ENCODE peak calls at places on chromosomes 5 and 9, in nine cellular contexts. One of them, this sample, is unnamed.

GRCh38 chr9:134698111-134698510 is 56.5 kb downstream of the COL5A1 start:
- DNase-seq in spleen: no peak
- DNase-seq in uterus: no peak
- DNase-seq in heart left ventricle: no peak
- DNase-seq in astrocyte: no peak
- DNase-seq in PC-3: no peak
- DNase-seq in pancreas: no peak
- DNase-seq in suprapubic skin: no peak
- DNase-seq in lower lobe of right lung: no peak
- DNase-seq in this sample: no peak

GRCh38 chr5:85000671-85001070 is 616.0 kb upstream of the EDIL3 start:
- DNase-seq in suprapubic skin: no peak
- DNase-seq in PC-3: peak; percentile 57
- DNase-seq in pancreas: no peak
- DNase-seq in heart left ventricle: no peak
- DNase-seq in lower lobe of right lung: no peak
- DNase-seq in spleen: no peak
- DNase-seq in uterus: no peak
- DNase-seq in astrocyte: peak; percentile 49
- DNase-seq in this sample: no peak

GRCh38 chr5:178432421-178433272 is 157.5 kb downstream of the COL23A1 start:
- DNase-seq in pancreas: no peak
- DNase-seq in PC-3: no peak
- DNase-seq in lower lobe of right lung: no peak
- DNase-seq in astrocyte: no peak
- DNase-seq in spleen: peak; percentile 47
- DNase-seq in uterus: no peak
- DNase-seq in suprapubic skin: no peak
- DNase-seq in heart left ventricle: no peak
- DNase-seq in this sample: no peak

GRCh38 chr9:125924351-125924750 is 177.2 kb downstream of the PBX3 start:
- DNase-seq in astrocyte: no peak
- DNase-seq in pancreas: no peak
- DNase-seq in heart left ventricle: no peak
- DNase-seq in lower lobe of right lung: no peak
- DNase-seq in suprapubic skin: no peak
- DNase-seq in spleen: no peak
- DNase-seq in PC-3: no peak
- DNase-seq in uterus: no peak
- DNase-seq in this sample: no peak

GRCh38 chr5:154523104-154523503 is 45.1 kb upstream of the HAND1 start:
- DNase-seq in uterus: no peak
- DNase-seq in pancreas: no peak
- DNase-seq in lower lobe of right lung: no peak
- DNase-seq in spleen: no peak
- DNase-seq in heart left ventricle: no peak
- DNase-seq in astrocyte: no peak
- DNase-seq in suprapubic skin: no peak
- DNase-seq in PC-3: no peak
- DNase-seq in this sample: no peak

GRCh38 chr5:67002832-67003231 is 193.8 kb downstream of the CD180 start:
- DNase-seq in heart left ventricle: no peak
- DNase-seq in lower lobe of right lung: no peak
- DNase-seq in pancreas: no peak
- DNase-seq in PC-3: no peak
- DNase-seq in uterus: no peak
- DNase-seq in spleen: no peak
- DNase-seq in astrocyte: no peak
- DNase-seq in suprapubic skin: no peak
- DNase-seq in this sample: no peak

GRCh38 chr5:140977003-140977402 is 10.7 kb downstream of the PCDHAC2 start:
- DNase-seq in spleen: no peak
- DNase-seq in lower lobe of right lung: no peak
- DNase-seq in pancreas: no peak
- DNase-seq in heart left ventricle: no peak
- DNase-seq in PC-3: no peak
- DNase-seq in astrocyte: no peak
- DNase-seq in uterus: no peak
- DNase-seq in suprapubic skin: no peak
- DNase-seq in this sample: no peak

GRCh38 chr9:123322771-123323481 is 33.1 kb upstream of the CRB2 start:
- DNase-seq in astrocyte: no peak
- DNase-seq in suprapubic skin: no peak
- DNase-seq in heart left ventricle: no peak
- DNase-seq in lower lobe of right lung: no peak
- DNase-seq in uterus: no peak
- DNase-seq in PC-3: no peak
- DNase-seq in spleen: peak; percentile 86
- DNase-seq in pancreas: no peak
- DNase-seq in this sample: no peak

GRCh38 chr5:53597894-53598293 is 37.5 kb downstream of the NDUFS4 start:
- DNase-seq in spleen: no peak
- DNase-seq in pancreas: no peak
- DNase-seq in uterus: no peak
- DNase-seq in lower lobe of right lung: no peak
- DNase-seq in heart left ventricle: no peak
- DNase-seq in suprapubic skin: no peak
- DNase-seq in PC-3: no peak
- DNase-seq in astrocyte: no peak
- DNase-seq in this sample: no peak

GRCh38 chr5:143554918-143555477 is 151.5 kb upstream of the NR3C1 start:
- DNase-seq in astrocyte: peak; percentile 60
- DNase-seq in heart left ventricle: no peak
- DNase-seq in uterus: no peak
- DNase-seq in PC-3: no peak
- DNase-seq in pancreas: no peak
- DNase-seq in spleen: no peak
- DNase-seq in lower lobe of right lung: no peak
- DNase-seq in suprapubic skin: no peak
- DNase-seq in this sample: no peak

GRCh38 chr9:125682340-125682739 is 24.7 kb downstream of the MAPKAP1 start:
- DNase-seq in PC-3: no peak
- DNase-seq in suprapubic skin: no peak
- DNase-seq in uterus: no peak
- DNase-seq in pancreas: no peak
- DNase-seq in spleen: no peak
- DNase-seq in astrocyte: no peak
- DNase-seq in heart left ventricle: no peak
- DNase-seq in lower lobe of right lung: no peak
- DNase-seq in this sample: no peak

GRCh38 chr9:650362-650761 is 191.1 kb upstream of the DMRT1 start:
- DNase-seq in PC-3: no peak
- DNase-seq in uterus: no peak
- DNase-seq in heart left ventricle: no peak
- DNase-seq in spleen: no peak
- DNase-seq in suprapubic skin: no peak
- DNase-seq in lower lobe of right lung: no peak
- DNase-seq in pancreas: no peak
- DNase-seq in astrocyte: no peak
- DNase-seq in this sample: no peak

GRCh38 chr9:22005083-22005699 is 3.9 kb downstream of the CDKN2B start:
- DNase-seq in suprapubic skin: no peak
- DNase-seq in pancreas: no peak
- DNase-seq in astrocyte: peak; percentile 47
- DNase-seq in spleen: no peak
- DNase-seq in heart left ventricle: no peak
- DNase-seq in PC-3: no peak
- DNase-seq in uterus: no peak
- DNase-seq in lower lobe of right lung: no peak
- DNase-seq in this sample: no peak

GRCh38 chr9:88776717-88777497 is 214.4 kb upstream of the S1PR3 start:
- DNase-seq in spleen: no peak
- DNase-seq in astrocyte: peak; percentile 91
- DNase-seq in uterus: no peak
- DNase-seq in lower lobe of right lung: no peak
- DNase-seq in pancreas: no peak
- DNase-seq in PC-3: peak; percentile 88
- DNase-seq in suprapubic skin: no peak
- DNase-seq in heart left ventricle: no peak
- DNase-seq in this sample: no peak

DNA sequence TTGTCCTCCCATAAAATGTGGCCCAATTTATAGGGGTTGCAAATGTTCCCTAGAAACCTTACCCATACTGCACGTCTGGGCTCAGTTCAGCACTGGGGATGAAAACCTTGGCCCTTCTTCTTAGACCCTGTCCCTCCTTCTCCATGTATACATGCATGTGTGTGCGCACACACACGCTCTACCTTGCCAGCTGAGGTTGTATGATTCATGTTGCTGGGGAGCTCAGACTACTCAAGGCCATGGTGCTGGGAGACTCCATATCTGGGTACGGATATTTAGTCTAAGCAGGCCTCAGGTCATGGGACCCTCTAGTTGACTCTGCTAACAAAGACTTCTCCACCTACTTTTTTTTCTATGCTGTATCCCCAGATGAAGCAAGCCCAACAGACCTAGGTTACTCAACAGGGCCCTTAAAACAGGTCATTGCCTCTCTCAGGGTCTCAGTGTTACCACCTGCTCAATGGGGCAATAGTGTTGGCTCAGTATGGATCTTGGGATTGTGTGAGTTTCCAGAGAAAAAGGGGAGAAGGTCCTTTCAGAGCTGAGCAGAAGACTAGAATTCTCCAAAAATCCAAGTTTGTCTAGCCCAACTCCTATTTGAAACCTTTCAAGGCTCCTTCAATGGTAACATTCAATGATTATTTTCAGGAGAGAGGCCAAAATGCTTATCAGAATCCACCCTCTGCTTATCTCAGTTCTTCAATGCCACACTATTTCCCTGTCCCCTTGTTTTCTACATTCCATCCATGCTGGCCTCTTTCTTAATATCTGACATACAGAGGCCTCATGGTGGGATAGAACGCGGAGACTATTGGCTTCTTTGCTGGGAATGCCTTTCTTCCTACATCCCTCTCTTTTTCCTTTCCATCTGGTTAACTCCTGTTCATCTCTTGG is 123.6 kb upstream of the PITX1 start:
- DNase-seq in astrocyte: no peak
- DNase-seq in PC-3: no peak
- DNase-seq in pancreas: no peak
- DNase-seq in uterus: no peak
- DNase-seq in spleen: no peak
- DNase-seq in heart left ventricle: no peak
- DNase-seq in lower lobe of right lung: no peak
- DNase-seq in suprapubic skin: no peak
- DNase-seq in this sample: peak; percentile 69
- H3K27ac ChIP-seq in astrocyte: no peak overlapping the region
- H3K27ac ChIP-seq in PC-3: peak overlapping the region; percentile 74
- H3K27ac ChIP-seq in pancreas: no peak overlapping the region
- H3K27ac ChIP-seq in uterus: no peak overlapping the region
- H3K27ac ChIP-seq in spleen: no peak overlapping the region
- H3K27ac ChIP-seq in heart left ventricle: no peak overlapping the region
- H3K27ac ChIP-seq in lower lobe of right lung: no peak overlapping the region
- H3K27ac ChIP-seq in suprapubic skin: no peak overlapping the region
- H3K27ac ChIP-seq in this sample: peak overlapping the region; percentile 96

DNA sequence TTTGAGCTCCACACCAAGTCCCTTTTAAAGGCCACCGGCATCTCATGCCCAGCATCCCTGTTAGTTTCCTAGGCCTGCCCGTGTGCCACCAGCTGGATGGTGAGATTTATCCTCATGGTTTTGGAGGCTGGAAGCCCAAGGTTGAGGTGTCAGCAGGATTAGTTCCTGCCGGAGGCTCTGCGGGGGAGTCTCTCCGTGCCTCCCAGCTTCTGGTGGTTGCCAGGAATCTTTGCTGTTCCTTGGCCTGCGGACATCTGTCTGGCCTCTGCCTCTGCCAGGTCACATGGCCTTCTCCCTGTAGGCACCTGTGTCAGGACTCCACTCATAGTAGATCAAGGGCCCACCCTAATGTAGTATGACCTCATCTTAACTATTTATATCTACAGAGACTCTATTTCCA is 45.4 kb downstream of the JADE2 start:
- DNase-seq in PC-3: no peak
- DNase-seq in spleen: no peak
- DNase-seq in pancreas: no peak
- DNase-seq in suprapubic skin: no peak
- DNase-seq in heart left ventricle: no peak
- DNase-seq in astrocyte: no peak
- DNase-seq in uterus: no peak
- DNase-seq in lower lobe of right lung: no peak
- DNase-seq in this sample: no peak
- H3K27ac ChIP-seq in PC-3: no peak overlapping the region
- H3K27ac ChIP-seq in spleen: no peak overlapping the region
- H3K27ac ChIP-seq in pancreas: no peak overlapping the region
- H3K27ac ChIP-seq in suprapubic skin: no peak overlapping the region
- H3K27ac ChIP-seq in heart left ventricle: peak overlapping the region; percentile 89
- H3K27ac ChIP-seq in astrocyte: no peak overlapping the region
- H3K27ac ChIP-seq in uterus: no peak overlapping the region
- H3K27ac ChIP-seq in lower lobe of right lung: no peak overlapping the region
- H3K27ac ChIP-seq in this sample: no peak overlapping the region

GRCh38 chr9:4890929-4891328 is 94.1 kb upstream of the JAK2 start:
- DNase-seq in spleen: no peak
- DNase-seq in pancreas: no peak
- DNase-seq in uterus: no peak
- DNase-seq in PC-3: no peak
- DNase-seq in heart left ventricle: no peak
- DNase-seq in suprapubic skin: no peak
- DNase-seq in astrocyte: no peak
- DNase-seq in lower lobe of right lung: no peak
- DNase-seq in this sample: no peak

GRCh38 chr9:4891674-4892073 is 93.4 kb upstream of the JAK2 start:
- DNase-seq in spleen: no peak
- DNase-seq in heart left ventricle: no peak
- DNase-seq in pancreas: no peak
- DNase-seq in uterus: no peak
- DNase-seq in lower lobe of right lung: no peak
- DNase-seq in PC-3: peak; percentile 49
- DNase-seq in astrocyte: no peak
- DNase-seq in suprapubic skin: no peak
- DNase-seq in this sample: no peak

GRCh38 chr9:4892501-4893194 is 92.4 kb upstream of the JAK2 start:
- DNase-seq in pancreas: no peak
- DNase-seq in suprapubic skin: no peak
- DNase-seq in PC-3: peak; percentile 74
- DNase-seq in lower lobe of right lung: no peak
- DNase-seq in spleen: no peak
- DNase-seq in astrocyte: no peak
- DNase-seq in heart left ventricle: no peak
- DNase-seq in uterus: no peak
- DNase-seq in this sample: no peak

GRCh38 chr9:4887556-4887955 is 94.8 kb downstream of the RCL1 start:
- DNase-seq in suprapubic skin: no peak
- DNase-seq in PC-3: no peak
- DNase-seq in lower lobe of right lung: peak; percentile 57
- DNase-seq in uterus: no peak
- DNase-seq in astrocyte: peak; percentile 54
- DNase-seq in heart left ventricle: peak; percentile 49
- DNase-seq in spleen: no peak
- DNase-seq in pancreas: no peak
- DNase-seq in this sample: no peak

GRCh38 chr9:4890242-4890641 is 94.8 kb upstream of the JAK2 start:
- DNase-seq in astrocyte: no peak
- DNase-seq in suprapubic skin: no peak
- DNase-seq in pancreas: no peak
- DNase-seq in lower lobe of right lung: no peak
- DNase-seq in spleen: no peak
- DNase-seq in PC-3: no peak
- DNase-seq in heart left ventricle: no peak
- DNase-seq in uterus: no peak
- DNase-seq in this sample: no peak
- H3K27ac ChIP-seq in astrocyte: no peak overlapping the region
- H3K27ac ChIP-seq in suprapubic skin: no peak overlapping the region
- H3K27ac ChIP-seq in pancreas: no peak overlapping the region
- H3K27ac ChIP-seq in lower lobe of right lung: no peak overlapping the region
- H3K27ac ChIP-seq in spleen: no peak overlapping the region
- H3K27ac ChIP-seq in PC-3: no peak overlapping the region
- H3K27ac ChIP-seq in heart left ventricle: no peak overlapping the region
- H3K27ac ChIP-seq in uterus: no peak overlapping the region
- H3K27ac ChIP-seq in this sample: no peak overlapping the region

GRCh38 chr9:38380872-38381534 is 11.5 kb upstream of the ALDH1B1 start:
- DNase-seq in astrocyte: peak; percentile 7
- DNase-seq in uterus: no peak
- DNase-seq in heart left ventricle: no peak
- DNase-seq in lower lobe of right lung: no peak
- DNase-seq in PC-3: peak; percentile 54
- DNase-seq in pancreas: no peak
- DNase-seq in spleen: no peak
- DNase-seq in suprapubic skin: no peak
- DNase-seq in this sample: no peak
- H3K27ac ChIP-seq in astrocyte: no peak overlapping the region
- H3K27ac ChIP-seq in uterus: peak overlapping the region; percentile 89
- H3K27ac ChIP-seq in heart left ventricle: no peak overlapping the region
- H3K27ac ChIP-seq in lower lobe of right lung: no peak overlapping the region
- H3K27ac ChIP-seq in PC-3: peak overlapping the region; percentile 28
- H3K27ac ChIP-seq in pancreas: peak overlapping the region; percentile 72
- H3K27ac ChIP-seq in spleen: no peak overlapping the region
- H3K27ac ChIP-seq in suprapubic skin: no peak overlapping the region
- H3K27ac ChIP-seq in this sample: no peak overlapping the region

This sample was measured in epithelial cell of prostate.